ENCODE peak calls at places on chromosomes 3 and 15, in four cellular contexts. V is K562, T is HepG2, R is GM12878. B is an unnamed sample.

GRCh38 chr3:9474482-9474881 is 77.1 kb downstream of the SETD5 start:
- DNase-seq in V (no peak), T (no peak), R (no peak), B (no peak)

GRCh38 chr3:32202496-32202895 is 36.0 kb upstream of the CMTM8 start:
- DNase-seq in V (no peak), T (no peak), R (no peak), B (no peak)

GRCh38 chr3:131421301-131421700 is 39.7 kb downstream of the NUDT16 start:
- DNase-seq in V (no peak), T (no peak), R (no peak), B (no peak)

GRCh38 chr3:46024131-46024530 is 3.2 kb downstream of the XCR1 start:
- DNase-seq in V (no peak), T (no peak), R (no peak), B (no peak)

GRCh38 chr3:150184426-150185071 is 213.9 kb upstream of the PFN2 start:
- DNase-seq in V (no peak), T (peak; percentile 68), R (no peak), B (no peak)

GRCh38 chr3:193010191-193010590 is 92.5 kb upstream of the MB21D2 start:
- DNase-seq in V (no peak), T (no peak), R (no peak), B (no peak)

GRCh38 chr3:61181874-61182273 is 69.4 kb downstream of the FHIT start:
- DNase-seq in V (no peak), T (peak; percentile 52), R (peak; percentile 64), B (peak; percentile 32)

GRCh38 chr3:38163117-38163870 is 2.0 kb upstream of the OXSR1 start:
- DNase-seq in V (peak; percentile 37), T (peak; percentile 41), R (no peak), B (no peak)

GRCh38 chr3:37229291-37229690 is 54.9 kb upstream of the LRRFIP2 start:
- DNase-seq in V (no peak), T (no peak), R (no peak), B (no peak)

GRCh38 chr3:12070098-12070497 is 65.9 kb downstream of the SYN2 start:
- DNase-seq in V (no peak), T (no peak), R (no peak), B (no peak)

GRCh38 chr3:55947406-55947805 is 460.3 kb upstream of the WNT5A start:
- DNase-seq in V (no peak), T (no peak), R (no peak), B (no peak)

GRCh38 chr3:17478673-17479072 is 263.8 kb downstream of the TBC1D5 start:
- DNase-seq in V (no peak), T (peak; percentile 9), R (no peak), B (no peak)

GRCh38 chr3:98763076-98763475 is at the start of gene ST3GAL6:
- DNase-seq in V (no peak), T (no peak), R (no peak), B (no peak)

GRCh38 chr15:84944311-84944710 is 37.3 kb upstream of the PDE8A start:
- DNase-seq in V (no peak), T (no peak), R (no peak), B (no peak)

GRCh38 chr3:172355836-172356235 is 92.4 kb downstream of the GHSR start:
- DNase-seq in V (no peak), T (no peak), R (no peak), B (no peak)

GRCh38 chr15:38069001-38069400 is 134.6 kb downstream of the TMCO5A start:
- DNase-seq in V (no peak), T (no peak), R (peak; percentile 74), B (no peak)

GRCh38 chr3:51280171-51280570 is 104.9 kb upstream of the MANF start:
- DNase-seq in V (no peak), T (no peak), R (no peak), B (no peak)
- TF ChIP-seq BHLHE40 in V (no peak), T (no peak), R (no peak), B (no peak)

DNA sequence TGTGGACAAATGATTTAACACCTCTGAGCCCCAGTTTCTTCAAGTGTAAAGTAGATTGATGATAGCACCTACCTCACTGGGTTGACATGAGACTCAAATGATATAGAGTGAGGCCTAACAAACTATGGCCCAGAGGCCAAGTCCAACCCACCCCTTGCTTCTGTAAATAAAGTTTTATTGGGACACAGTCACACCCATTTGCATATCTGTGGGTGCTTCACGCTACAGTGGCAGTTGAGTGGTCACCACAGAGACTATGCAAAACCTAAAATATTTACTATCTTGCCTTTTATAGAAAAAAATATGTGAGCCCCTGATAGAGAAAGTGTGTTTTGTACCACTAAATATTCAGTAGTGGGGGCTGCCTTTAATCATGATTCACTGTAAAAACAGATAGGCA is 38.0 kb downstream of the ACAN start:
- DNase-seq in V (no peak), T (no peak), R (no peak), B (no peak)
- TF ChIP-seq TARDBP in V (no peak), T (no peak), R (no peak), B (no peak)

GRCh38 chr3:168620854-168621253 is 525.1 kb upstream of the GOLIM4 start:
- DNase-seq in V (no peak), T (peak; percentile 41), R (no peak), B (peak; percentile 68)
- TF ChIP-seq BHLHE40 in V (no peak), T (no peak), R (no peak), B (no peak)

GRCh38 chr3:54837964-54838363 is 89.9 kb downstream of the LRTM1 start:
- DNase-seq in V (no peak), T (no peak), R (no peak), B (no peak)
- TF ChIP-seq TARDBP in V (no peak), T (no peak), R (no peak), B (no peak)

GRCh38 chr3:53733433-53733832 is 112.8 kb downstream of the CHDH start:
- DNase-seq in V (no peak), T (no peak), R (no peak), B (no peak)

GRCh38 chr3:53729130-53729529 is 117.1 kb downstream of the CHDH start:
- DNase-seq in V (no peak), T (no peak), R (no peak), B (no peak)

GRCh38 chr3:53729618-53730017 is 116.6 kb downstream of the CHDH start:
- DNase-seq in V (no peak), T (peak; percentile 56), R (no peak), B (no peak)

GRCh38 chr3:53730565-53730964 is 115.7 kb downstream of the CHDH start:
- DNase-seq in V (no peak), T (no peak), R (no peak), B (no peak)

DNA sequence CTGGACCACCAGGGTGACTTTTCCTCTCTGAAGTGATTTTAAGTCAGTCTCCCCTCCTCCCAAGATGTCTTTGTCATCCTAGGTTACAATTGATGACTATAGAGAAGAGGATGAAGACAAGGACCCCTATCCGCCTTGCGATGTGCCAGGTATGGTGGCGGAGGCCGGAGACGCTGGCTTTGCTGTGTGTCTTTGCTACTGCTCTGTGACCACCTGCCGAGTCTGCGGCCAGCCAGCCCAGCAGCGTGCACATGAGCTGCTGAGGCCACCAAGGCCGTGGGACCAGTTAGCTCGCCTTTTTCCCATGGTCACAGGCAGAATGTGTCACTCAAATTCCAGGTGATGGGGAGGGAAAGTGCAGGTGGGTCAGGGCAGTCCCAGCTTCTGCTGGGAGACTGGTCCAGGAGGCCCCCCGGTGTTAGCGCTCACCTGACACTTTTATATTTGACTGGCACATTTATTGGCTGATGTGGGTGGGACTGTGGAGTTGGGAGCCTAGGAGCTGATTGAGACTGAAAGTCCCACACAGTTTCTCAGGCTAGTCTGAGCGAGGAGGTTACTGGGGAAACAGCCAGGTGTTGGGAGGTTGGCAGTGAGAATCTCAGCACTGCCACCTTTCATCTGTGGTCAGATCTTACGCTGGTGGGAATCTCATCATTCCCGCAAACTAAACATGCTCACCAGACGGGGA is 114.1 kb downstream of the CHDH start:
- DNase-seq in V (no peak), T (no peak), R (no peak), B (no peak)
- TF ChIP-seq BHLHE40 in V (no peak), T (no peak), R (no peak), B (no peak)

GRCh38 chr15:50390549-50391264 is 33.5 kb upstream of the USP8 start:
- DNase-seq in V (no peak), T (no peak), R (peak; percentile 49), B (no peak)
- TF ChIP-seq TARDBP in V (no peak), T (no peak), R (no peak), B (no peak)

B was measured in HEK293T.